ENCODE peak calls at places on chromosomes 3 and 15, in ten cellular contexts. Z is tibial nerve; M is GM18507; T is type B pancreatic cell; W is neuronal stem cell; D is A172; S is brain pericyte; E is activated T-cell treated with anti-CD3 and anti-CD28 coated beads, Interleukin-2, amount 50 U/mL, for 72 hours; R is fibroblast of the aortic adventitia; L is heart left ventricle. I is an unnamed sample.

GRCh38 chr3:158273646-158274045 is 163.8 kb downstream of the RSRC1 start:
- DNase-seq in Z (no peak), M (no peak), T (no peak), W (no peak), D (no peak), S (no peak), E (no peak), R (no peak), L (no peak), I (no peak)

GRCh38 chr15:71800190-71800589 is 10.2 kb upstream of the NR2E3 start:
- DNase-seq in Z (no peak), M (no peak), T (no peak), W (no peak), D (no peak), S (no peak), E (no peak), R (no peak), L (no peak), I (no peak)

GRCh38 chr3:140007946-140008692 is 73.1 kb downstream of the CLSTN2 start:
- DNase-seq in Z (no peak), M (no peak), T (no peak), W (no peak), D (no peak), S (no peak), E (no peak), R (no peak), L (no peak), I (no peak)

GRCh38 chr3:190192087-190192486 is 71.4 kb upstream of the P3H2 start:
- DNase-seq in Z (no peak), M (no peak), T (no peak), W (no peak), D (no peak), S (no peak), E (no peak), R (no peak), L (no peak), I (no peak)

GRCh38 chr15:61879219-61879618 is 181.0 kb downstream of the VPS13C start:
- DNase-seq in Z (no peak), M (no peak), T (no peak), W (no peak), D (no peak), S (no peak), E (no peak), R (no peak), L (no peak), I (no peak)

GRCh38 chr15:70976856-70977255 is 84.2 kb downstream of the LRRC49 start:
- DNase-seq in Z (no peak), M (no peak), T (no peak), W (no peak), D (no peak), S (no peak), E (no peak), R (peak), L (no peak), I (no peak)

GRCh38 chr15:74833376-74834107 is 7.1 kb downstream of the CPLX3 start:
- DNase-seq in Z (no peak), M (no peak), T (no peak), W (no peak), D (no peak), S (no peak), E (no peak), R (no peak), L (no peak), I (no peak)

GRCh38 chr3:94904275-94904674 is 841.4 kb downstream of the NSUN3 start:
- DNase-seq in Z (no peak), M (no peak), T (no peak), W (no peak), D (no peak), S (no peak), E (no peak), R (no peak), L (no peak), I (no peak)

GRCh38 chr3:134249442-134249841 is 1.2 kb downstream of the RYK start:
- DNase-seq in Z (no peak), M (no peak), T (no peak), W (no peak), D (no peak), S (no peak), E (no peak), R (no peak), L (no peak), I (no peak)

GRCh38 chr3:15558581-15558980 is 37.1 kb upstream of the COLQ start:
- DNase-seq in Z (no peak), M (no peak), T (no peak), W (no peak), D (no peak), S (no peak), E (no peak), R (no peak), L (no peak), I (no peak)

GRCh38 chr3:52041118-52041847 is 15.1 kb downstream of the DUSP7 start:
- DNase-seq in Z (no peak), M (no peak), T (no peak), W (no peak), D (no peak), S (no peak), E (no peak), R (no peak), L (no peak), I (no peak)

GRCh38 chr3:113695818-113696645 is at the start of gene USF3:
- DNase-seq in Z (peak), M (peak), T (peak), W (no peak), D (peak), S (no peak), E (peak), R (peak), L (peak), I (peak)

GRCh38 chr15:60651734-60652141 is 172.8 kb upstream of the ICE2 start:
- DNase-seq in Z (no peak), M (no peak), T (no peak), W (no peak), D (no peak), S (no peak), E (no peak), R (no peak), L (no peak), I (no peak)

GRCh38 chr3:72041531-72041930 is 256.6 kb upstream of the PROK2 start:
- DNase-seq in Z (no peak), M (no peak), T (no peak), W (no peak), D (no peak), S (no peak), E (no peak), R (peak), L (no peak), I (no peak)

GRCh38 chr3:105157766-105158085 is 209.0 kb upstream of the ALCAM start:
- DNase-seq in Z (no peak), M (no peak), T (no peak), W (no peak), D (no peak), S (no peak), E (no peak), R (no peak), L (no peak), I (no peak)

GRCh38 chr3:183745300-183746098 is 47.9 kb downstream of the YEATS2 start:
- DNase-seq in Z (no peak), M (no peak), T (no peak), W (peak), D (peak), S (no peak), E (no peak), R (peak), L (no peak), I (no peak)

GRCh38 chr3:6736781-6737180 is 124.1 kb upstream of the GRM7 start:
- DNase-seq in Z (no peak), M (no peak), T (no peak), W (no peak), D (no peak), S (no peak), E (no peak), R (no peak), L (no peak), I (no peak)

I was measured in GM12891.